ENCODE peak calls at places on chromosomes 4 and X, in nine cellular contexts. G is RWPE2; R is NCI-H2227 treated with DMSO at 0.1 percent for 48 hours; Z is DMS79 treated with DMSO at 0.1 percent for 48 hours; H is ecto neural progenitor cell; U is smooth muscle cell of the brain vasculature; F is stimulated activated CD4-positive, alpha-beta T cell treated with anti-CD3 and anti-CD28 coated beads, Interleukin-4, amount 100 ng/mL, for 1 hour; W is stromal cell of bone marrow; V is astrocyte of the spinal cord. S is an unnamed sample.

GRCh38 chr4:177293208-177294018 is 16.3 kb upstream of the NEIL3 start:
- DNase-seq in Z (no peak), W (no peak), G (no peak), F (no peak), H (no peak), V (no peak), U (no peak), R (no peak), S (no peak)

GRCh38 chrX:2385224-2385623 is 115.6 kb downstream of the DHRSX start:
- DNase-seq in G (no peak), F (no peak), W (peak; percentile 58), R (no peak), H (no peak), U (no peak), Z (no peak), V (peak; percentile 90), S (no peak)

GRCh38 chr4:178174756-178175155 is 732.5 kb upstream of the AGA start:
- DNase-seq in V (no peak), R (no peak), U (no peak), G (no peak), Z (no peak), W (no peak), F (no peak), H (no peak), S (no peak)

GRCh38 chr4:123628288-123628687 is 231.7 kb downstream of the SPRY1 start:
- DNase-seq in R (no peak), F (no peak), U (no peak), H (no peak), V (no peak), G (no peak), W (no peak), Z (no peak), S (no peak)

GRCh38 chr4:186719925-186720694 is 3.5 kb downstream of the FAT1 start:
- DNase-seq in R (no peak), V (peak; percentile 53), F (no peak), H (no peak), Z (no peak), U (no peak), W (no peak), G (no peak), S (no peak)

GRCh38 chr4:76738081-76738931 is 159.6 kb downstream of the SOWAHB start:
- DNase-seq in R (no peak), V (peak; percentile 74), W (peak; percentile 65), G (no peak), Z (no peak), U (no peak), F (no peak), H (no peak), S (peak; percentile 72)

GRCh38 chrX:102560423-102561068 is 38.8 kb upstream of the ARMCX5 start:
- DNase-seq in W (no peak), U (no peak), H (no peak), F (no peak), Z (no peak), V (no peak), G (no peak), R (no peak), S (no peak)

GRCh38 chrX:33379839-33380238 is 168.5 kb upstream of the DMD start:
- DNase-seq in Z (no peak), F (no peak), U (no peak), R (no peak), H (no peak), V (no peak), W (no peak), G (no peak), S (no peak)

GRCh38 chr4:168124008-168124641 is 31.8 kb downstream of the ANXA10 start:
- DNase-seq in H (no peak), V (peak; percentile 57), U (no peak), G (no peak), W (peak; percentile 72), R (no peak), Z (no peak), F (no peak), S (no peak)

GRCh38 chr4:149409186-149410056 is 406.2 kb downstream of the IQCM start:
- DNase-seq in V (peak; percentile 86), W (peak; percentile 73), F (no peak), Z (no peak), H (no peak), R (no peak), U (peak; percentile 20), G (peak; percentile 75), S (peak; percentile 71)

GRCh38 chr4:117968606-117969005 is 65.7 kb upstream of the NDST3 start:
- DNase-seq in G (no peak), F (no peak), H (no peak), V (no peak), W (no peak), Z (no peak), R (no peak), U (no peak), S (no peak)

GRCh38 chrX:153476628-153477027 is 6.3 kb upstream of the HAUS7 start:
- DNase-seq in G (no peak), Z (no peak), U (no peak), F (no peak), W (no peak), R (no peak), V (peak; percentile 22), H (no peak), S (no peak)

GRCh38 chrX:108165349-108166111 is 74.0 kb downstream of the ATG4A start:
- DNase-seq in Z (peak; percentile 11), H (peak; percentile 55), G (no peak), U (no peak), R (peak; percentile 42), F (no peak), W (no peak), V (peak; percentile 43), S (peak; percentile 10)

GRCh38 chrX:139052461-139052860 is 340.9 kb upstream of the FGF13 start:
- DNase-seq in R (no peak), U (no peak), H (no peak), W (no peak), Z (no peak), F (no peak), V (no peak), G (no peak), S (no peak)

GRCh38 chr4:111641813-111642579 is 503.3 kb upstream of the FAM241A start:
- DNase-seq in R (peak; percentile 77), W (peak; percentile 73), H (peak; percentile 62), G (peak; percentile 50), Z (no peak), V (peak; percentile 87), U (peak; percentile 65), F (no peak), S (peak; percentile 61)

GRCh38 chr4:30948653-30949052 is 228.5 kb downstream of the PCDH7 start:
- DNase-seq in G (no peak), V (no peak), U (no peak), W (peak; percentile 23), Z (no peak), F (no peak), H (no peak), R (no peak), S (no peak)

GRCh38 chr4:186069734-186070133 is 778 bp downstream of the TLR3 start:
- DNase-seq in H (no peak), W (no peak), F (no peak), G (no peak), U (no peak), Z (no peak), R (no peak), V (no peak), S (no peak)